ENCODE peak calls at places on chromosomes 2 and 18, in eight cellular contexts. Z is adrenal gland, H is pancreas, K is ascending aorta, A is uterus, W is testis, J is PC-9, X is colonic mucosa. S is an unnamed sample.

GRCh38 chr18:29157057-29157780 is 980.3 kb upstream of the CDH2 start:
- DNase-seq in X (no peak), H (no peak), K (no peak), Z (no peak), J (peak), W (no peak), A (no peak), S (no peak)

GRCh38 chr2:69890881-69891280 is 2.9 kb upstream of the SNRNP27 start:
- DNase-seq in H (no peak), W (no peak), Z (no peak), K (no peak), A (no peak), X (no peak), J (no peak), S (no peak)

GRCh38 chr2:68796306-68796905 is 61.8 kb downstream of the ARHGAP25 start:
- DNase-seq in X (no peak), Z (no peak), J (no peak), H (no peak), K (no peak), A (no peak), W (no peak), S (no peak)

GRCh38 chr2:62573137-62573731 is 67.2 kb upstream of the TMEM17 start:
- DNase-seq in K (no peak), Z (no peak), X (no peak), H (no peak), A (no peak), W (no peak), J (no peak), S (no peak)

GRCh38 chr18:11407900-11408299 is 201.5 kb upstream of the SLC35G4 start:
- DNase-seq in Z (no peak), H (no peak), X (no peak), A (no peak), J (no peak), W (no peak), K (no peak), S (no peak)

GRCh38 chr2:71613566-71613952 is 160.2 kb downstream of the DYSF start:
- DNase-seq in H (no peak), X (no peak), W (no peak), A (peak), K (no peak), Z (no peak), J (no peak), S (no peak)

GRCh38 chr2:126658910-126659613 is 3.1 kb downstream of the GYPC start:
- DNase-seq in W (peak), A (peak), X (peak), H (no peak), K (peak), Z (peak), J (no peak), S (peak)

GRCh38 chr2:2843969-2844548 is 513.0 kb upstream of the MYT1L start:
- DNase-seq in W (no peak), X (no peak), Z (no peak), H (no peak), J (no peak), K (no peak), A (no peak), S (no peak)

GRCh38 chr18:525066-525797 is 24.7 kb upstream of the COLEC12 start:
- DNase-seq in J (no peak), Z (no peak), H (no peak), X (no peak), A (no peak), W (no peak), K (no peak), S (no peak)

GRCh38 chr2:16661536-16661935 is 4.1 kb downstream of the CYRIA start:
- DNase-seq in Z (no peak), W (no peak), A (no peak), X (no peak), H (no peak), K (no peak), J (no peak), S (no peak)

GRCh38 chr2:210606001-210606400 is 49.6 kb downstream of the CPS1 start:
- DNase-seq in J (no peak), W (no peak), H (no peak), X (no peak), K (no peak), A (no peak), Z (no peak), S (no peak)

GRCh38 chr2:143937563-143938346 is 582.2 kb downstream of the ZEB2 start:
- DNase-seq in X (no peak), A (no peak), Z (no peak), J (no peak), W (peak), H (no peak), K (no peak), S (no peak)

GRCh38 chr2:36485521-36485920 is 112.4 kb downstream of the FEZ2 start:
- DNase-seq in K (no peak), Z (peak), W (no peak), X (no peak), A (no peak), H (no peak), J (no peak), S (no peak)

GRCh38 chr2:150007815-150008430 is 420.3 kb upstream of the MMADHC start:
- DNase-seq in Z (no peak), W (no peak), X (no peak), J (no peak), H (no peak), K (no peak), A (no peak), S (no peak)

GRCh38 chr18:36692909-36693308 is 135.9 kb downstream of the TPGS2 start:
- DNase-seq in J (no peak), K (no peak), W (no peak), X (no peak), Z (no peak), H (no peak), A (no peak), S (no peak)

GRCh38 chr18:22705328-22705727 is 227.8 kb upstream of the RBBP8 start:
- DNase-seq in J (no peak), K (no peak), X (no peak), H (no peak), W (no peak), A (no peak), Z (no peak), S (no peak)

GRCh38 chr2:170685591-170685990 is 29.5 kb upstream of the SP5 start:
- DNase-seq in Z (no peak), J (no peak), H (no peak), W (no peak), K (no peak), A (no peak), X (no peak), S (no peak)

GRCh38 chr2:182593394-182593707 is 122.7 kb upstream of the DNAJC10 start:
- DNase-seq in W (no peak), K (no peak), A (no peak), Z (no peak), X (no peak), J (no peak), H (no peak), S (no peak)

GRCh38 chr2:226726546-226726945 is 73.1 kb downstream of the IRS1 start:
- DNase-seq in X (no peak), K (no peak), J (no peak), Z (no peak), W (no peak), A (no peak), H (no peak), S (no peak)

GRCh38 chr2:218432676-218433365 is 13.9 kb downstream of the VIL1 start:
- DNase-seq in Z (no peak), H (no peak), W (no peak), J (no peak), K (no peak), A (no peak), X (no peak), S (no peak)

GRCh38 chr2:189178726-189179606 is 595 bp downstream of the COL5A2 start:
- DNase-seq in A (no peak), J (no peak), X (no peak), W (no peak), Z (peak), K (no peak), H (no peak), S (no peak)

GRCh38 chr2:22944141-22944540 is 440.8 kb upstream of the KLHL29 start:
- DNase-seq in Z (no peak), A (no peak), H (no peak), W (no peak), J (no peak), X (no peak), K (no peak), S (no peak)

GRCh38 chr18:489244-490023 is 11.1 kb downstream of the COLEC12 start:
- DNase-seq in A (no peak), W (no peak), K (no peak), H (no peak), Z (no peak), X (no peak), J (peak), S (no peak)

GRCh38 chr2:23404426-23404825 is 19.4 kb downstream of the KLHL29 start:
- DNase-seq in H (no peak), A (no peak), W (peak), Z (no peak), K (no peak), X (peak), J (peak), S (peak)

GRCh38 chr2:67204349-67204748 is 192.8 kb upstream of the ETAA1 start:
- DNase-seq in K (no peak), A (no peak), Z (no peak), J (no peak), H (no peak), X (no peak), W (no peak), S (no peak)

GRCh38 chr2:54977149-54977548 is 73.1 kb downstream of the RTN4 start:
- DNase-seq in J (no peak), K (no peak), A (no peak), Z (no peak), H (no peak), X (no peak), W (no peak), S (no peak)

GRCh38 chr2:66570471-66570870 is 135.5 kb downstream of the MEIS1 start:
- DNase-seq in A (no peak), Z (no peak), X (no peak), W (no peak), J (no peak), H (no peak), K (no peak), S (no peak)

GRCh38 chr2:238098854-238099708 is 1.1 kb upstream of the ESPNL start:
- DNase-seq in Z (no peak), H (peak), K (no peak), W (peak), A (no peak), X (peak), J (no peak), S (no peak)

GRCh38 chr2:100067796-100068195 is 74.6 kb downstream of the AFF3 start:
- DNase-seq in A (no peak), J (no peak), K (no peak), Z (no peak), X (no peak), H (peak), W (peak), S (no peak)

GRCh38 chr2:45993476-45993991 is 303.7 kb upstream of the EPAS1 start:
- DNase-seq in J (peak), Z (peak), K (no peak), X (peak), A (peak), H (no peak), W (peak), S (peak)

GRCh38 chr2:225891013-225891412 is 491.5 kb downstream of the NYAP2 start:
- DNase-seq in X (no peak), Z (no peak), A (no peak), J (no peak), H (no peak), W (no peak), K (no peak), S (no peak)

GRCh38 chr2:218893349-218894167 is 12.9 kb downstream of the WNT10A start:
- DNase-seq in K (no peak), W (no peak), H (no peak), J (no peak), Z (no peak), X (no peak), A (no peak), S (no peak)

GRCh38 chr2:162731917-162732804 is 106.4 kb downstream of the KCNH7 start:
- DNase-seq in W (no peak), A (no peak), H (no peak), X (no peak), Z (no peak), J (no peak), K (no peak), S (no peak)

GRCh38 chr2:168212167-168212566 is 35.2 kb downstream of the STK39 start:
- DNase-seq in W (no peak), A (no peak), Z (no peak), X (no peak), H (no peak), J (peak), K (no peak), S (no peak)

GRCh38 chr2:53403836-53404413 is 363.7 kb upstream of the CHAC2 start:
- DNase-seq in H (no peak), X (no peak), K (no peak), J (peak), A (no peak), Z (no peak), W (no peak), S (no peak)

GRCh38 chr2:182608181-182608845 is 107.7 kb upstream of the DNAJC10 start:
- DNase-seq in A (no peak), K (no peak), H (peak), Z (no peak), J (no peak), X (no peak), W (peak), S (no peak)

DNA sequence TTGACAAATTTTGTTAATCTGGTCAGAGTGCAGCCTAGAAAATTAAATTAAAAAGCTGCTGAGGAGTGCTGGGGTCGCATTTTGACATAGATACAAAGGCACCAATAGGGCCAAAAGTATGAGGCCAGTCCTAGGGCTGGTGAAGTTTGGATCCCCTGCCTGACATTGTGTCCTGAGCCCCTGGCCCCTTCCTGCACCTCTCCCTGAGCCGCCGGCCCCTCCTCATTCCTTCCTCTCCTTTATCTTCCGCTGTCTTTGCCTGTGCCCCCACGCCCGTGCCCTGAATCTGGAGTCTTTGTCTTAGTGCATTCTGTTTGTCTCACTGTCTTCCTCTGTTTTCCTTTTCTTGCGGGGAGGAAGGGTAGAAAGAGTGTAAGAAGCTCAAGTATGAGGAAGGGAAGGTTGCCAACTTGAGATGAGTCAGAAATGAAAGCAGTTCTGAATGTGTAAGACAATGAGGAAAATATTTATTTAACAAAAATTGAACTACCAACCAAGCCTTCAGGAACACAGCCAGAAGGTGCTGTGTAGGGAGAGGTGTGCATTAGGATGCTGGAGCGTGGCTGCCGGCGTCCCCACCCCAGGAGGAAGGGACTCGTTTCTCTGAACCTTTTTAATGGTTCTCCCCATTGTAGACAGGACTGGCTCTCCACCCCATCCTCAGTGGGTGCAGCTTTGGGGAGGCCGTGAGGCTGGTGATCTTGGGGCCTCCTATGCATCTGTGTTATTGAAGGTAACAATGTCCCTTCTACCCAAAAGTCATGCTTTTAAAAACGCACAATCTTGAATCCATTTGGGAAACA is 133.1 kb downstream of the NEDD4L start:
- DNase-seq in A (no peak), J (peak), Z (peak), K (no peak), X (no peak), H (no peak), W (no peak), S (no peak)
- H3K27ac ChIP-seq in A (peak), J (peak), Z (no peak), K (no peak), X (no peak), H (no peak), W (no peak), S (no peak)

GRCh38 chr18:48997681-48997984 is 46.9 kb upstream of the SMAD7 start:
- DNase-seq in Z (no peak), W (no peak), J (no peak), X (no peak), K (no peak), A (no peak), H (no peak), S (no peak)
- H3K4me3 ChIP-seq in Z (no peak), W (no peak), J (peak), X (no peak), K (no peak), A (no peak), H (no peak), S (no peak)

DNA sequence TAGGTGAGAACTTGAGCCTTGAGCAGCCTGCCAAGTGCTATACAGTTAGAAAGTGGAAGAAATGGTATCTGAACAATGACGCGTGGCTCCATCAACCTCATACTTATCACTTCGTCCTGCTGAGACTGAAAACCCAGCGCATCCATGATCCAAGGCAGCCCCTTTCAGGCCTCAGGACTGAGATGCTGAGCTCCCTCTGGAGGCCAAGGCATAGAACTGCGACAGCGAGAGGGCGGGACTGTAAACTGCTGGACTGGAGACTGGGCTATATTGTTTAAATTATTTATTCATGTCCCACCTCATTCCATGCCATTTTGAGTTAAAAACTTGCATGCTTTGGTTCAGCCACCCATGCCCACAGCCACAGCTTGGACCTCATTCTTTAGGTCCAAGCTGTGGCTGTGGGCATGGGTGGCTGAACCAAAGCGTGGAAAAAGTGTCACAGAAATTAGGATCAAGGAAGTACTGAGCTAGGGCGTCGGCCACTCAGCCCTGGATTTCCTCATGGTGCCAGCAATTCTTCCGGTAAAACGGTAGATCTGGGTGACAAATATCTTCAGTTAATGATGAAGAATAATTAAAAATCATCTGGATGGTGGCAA is 195.5 kb downstream of the L3MBTL4 start:
- DNase-seq in A (peak), J (no peak), K (no peak), Z (peak), H (no peak), W (peak), X (no peak), S (no peak)
- TF ChIP-seq CTCF in A (no peak), J (peak), K (peak), Z (peak), H (peak), W (peak), X (no peak), S (peak)

GRCh38 chr2:224640694-224641093 is 55.5 kb upstream of the CUL3 start:
- DNase-seq in X (no peak), K (no peak), W (no peak), Z (no peak), A (no peak), H (no peak), J (no peak), S (no peak)

DNA sequence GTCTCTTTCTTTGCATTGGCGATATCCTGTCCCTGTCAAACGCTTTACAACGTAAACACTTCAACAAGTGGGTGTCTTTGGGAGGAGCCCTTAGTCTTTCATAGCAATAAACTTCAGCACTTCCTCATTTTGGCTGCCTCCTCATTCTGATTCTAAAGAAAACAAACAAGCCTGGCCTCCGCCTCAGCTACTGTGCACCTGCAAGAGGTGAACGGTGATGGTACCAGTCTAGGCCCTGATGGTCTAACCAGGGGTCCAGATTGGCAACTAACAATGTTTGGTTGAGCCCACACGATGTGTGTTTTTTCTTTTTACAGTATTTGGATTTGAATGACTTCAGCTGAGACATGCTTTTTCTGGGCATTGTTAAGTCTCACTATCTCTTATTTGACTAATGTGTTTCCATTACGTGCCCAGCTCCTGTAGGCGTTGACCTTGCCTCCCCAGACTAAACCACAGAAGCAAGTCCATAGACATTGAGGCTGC is 53.2 kb upstream of the CUL3 start:
- DNase-seq in H (no peak), K (no peak), W (peak), Z (no peak), A (no peak), J (no peak), X (peak), S (no peak)
- H3K27ac ChIP-seq in H (no peak), K (no peak), W (peak), Z (no peak), A (no peak), J (no peak), X (peak), S (no peak)

S was measured in lung.